ENCODE peak calls at places on chromosomes 3 and 15, in seven cellular contexts. One of them, this sample, is unnamed.

GRCh38 chr15:81387629-81388430 is 13.8 kb upstream of the TMC3 start:
- DNase-seq in lower leg skin: no peak
- DNase-seq in fibroblast of the aortic adventitia: no peak
- DNase-seq in WERI-Rb-1: no peak
- DNase-seq in pancreas: no peak
- DNase-seq in mucosa of descending colon: no peak
- DNase-seq in psoas muscle: no peak
- DNase-seq in this sample: no peak

GRCh38 chr15:81924667-81925183 is 121.1 kb downstream of the MEX3B start:
- DNase-seq in fibroblast of the aortic adventitia: no peak
- DNase-seq in psoas muscle: no peak
- DNase-seq in pancreas: no peak
- DNase-seq in lower leg skin: no peak
- DNase-seq in WERI-Rb-1: no peak
- DNase-seq in mucosa of descending colon: no peak
- DNase-seq in this sample: no peak

GRCh38 chr15:98416222-98416835 is 232.0 kb upstream of the IGF1R start:
- DNase-seq in fibroblast of the aortic adventitia: no peak
- DNase-seq in lower leg skin: no peak
- DNase-seq in pancreas: no peak
- DNase-seq in mucosa of descending colon: no peak
- DNase-seq in WERI-Rb-1: no peak
- DNase-seq in psoas muscle: no peak
- DNase-seq in this sample: no peak

GRCh38 chr3:12924437-12924836 is 83.1 kb upstream of the RPL32 start:
- DNase-seq in fibroblast of the aortic adventitia: no peak
- DNase-seq in lower leg skin: no peak
- DNase-seq in mucosa of descending colon: no peak
- DNase-seq in psoas muscle: no peak
- DNase-seq in WERI-Rb-1: no peak
- DNase-seq in pancreas: no peak
- DNase-seq in this sample: no peak

GRCh38 chr3:11671648-11672100 is 28.0 kb upstream of the VGLL4 start:
- DNase-seq in fibroblast of the aortic adventitia: peak
- DNase-seq in psoas muscle: no peak
- DNase-seq in mucosa of descending colon: no peak
- DNase-seq in WERI-Rb-1: no peak
- DNase-seq in pancreas: no peak
- DNase-seq in lower leg skin: no peak
- DNase-seq in this sample: no peak

GRCh38 chr3:32493437-32494414 is 8.9 kb downstream of the CMTM6 start:
- DNase-seq in fibroblast of the aortic adventitia: peak
- DNase-seq in psoas muscle: no peak
- DNase-seq in pancreas: no peak
- DNase-seq in lower leg skin: no peak
- DNase-seq in mucosa of descending colon: no peak
- DNase-seq in WERI-Rb-1: no peak
- DNase-seq in this sample: no peak

GRCh38 chr3:60553144-60553543 is 698.1 kb downstream of the FHIT start:
- DNase-seq in pancreas: no peak
- DNase-seq in mucosa of descending colon: no peak
- DNase-seq in lower leg skin: no peak
- DNase-seq in psoas muscle: no peak
- DNase-seq in fibroblast of the aortic adventitia: no peak
- DNase-seq in WERI-Rb-1: no peak
- DNase-seq in this sample: no peak

GRCh38 chr15:53882311-53882710 is 95.9 kb upstream of the UNC13C start:
- DNase-seq in WERI-Rb-1: no peak
- DNase-seq in lower leg skin: no peak
- DNase-seq in mucosa of descending colon: no peak
- DNase-seq in fibroblast of the aortic adventitia: no peak
- DNase-seq in pancreas: no peak
- DNase-seq in psoas muscle: no peak
- DNase-seq in this sample: no peak

GRCh38 chr3:145953316-145953715 is 207.7 kb downstream of the PLOD2 start:
- DNase-seq in mucosa of descending colon: no peak
- DNase-seq in fibroblast of the aortic adventitia: no peak
- DNase-seq in lower leg skin: no peak
- DNase-seq in pancreas: no peak
- DNase-seq in WERI-Rb-1: no peak
- DNase-seq in psoas muscle: no peak
- DNase-seq in this sample: no peak

GRCh38 chr3:5431811-5432378 is 244.4 kb downstream of the EDEM1 start:
- DNase-seq in fibroblast of the aortic adventitia: no peak
- DNase-seq in mucosa of descending colon: no peak
- DNase-seq in pancreas: no peak
- DNase-seq in lower leg skin: no peak
- DNase-seq in WERI-Rb-1: no peak
- DNase-seq in psoas muscle: no peak
- DNase-seq in this sample: no peak

GRCh38 chr3:126313580-126314304 is 43.5 kb downstream of the KLF15 start:
- DNase-seq in psoas muscle: no peak
- DNase-seq in mucosa of descending colon: no peak
- DNase-seq in lower leg skin: peak
- DNase-seq in WERI-Rb-1: no peak
- DNase-seq in pancreas: no peak
- DNase-seq in fibroblast of the aortic adventitia: no peak
- DNase-seq in this sample: no peak

GRCh38 chr3:153835540-153835939 is 285.6 kb upstream of the ARHGEF26 start:
- DNase-seq in mucosa of descending colon: no peak
- DNase-seq in fibroblast of the aortic adventitia: no peak
- DNase-seq in pancreas: no peak
- DNase-seq in WERI-Rb-1: peak
- DNase-seq in lower leg skin: no peak
- DNase-seq in psoas muscle: no peak
- DNase-seq in this sample: no peak

GRCh38 chr3:67526246-67526645 is 128.2 kb downstream of the SUCLG2 start:
- DNase-seq in fibroblast of the aortic adventitia: peak
- DNase-seq in psoas muscle: no peak
- DNase-seq in WERI-Rb-1: no peak
- DNase-seq in lower leg skin: no peak
- DNase-seq in mucosa of descending colon: no peak
- DNase-seq in pancreas: no peak
- DNase-seq in this sample: no peak

GRCh38 chr3:135109681-135110080 is 314.6 kb downstream of the EPHB1 start:
- DNase-seq in psoas muscle: no peak
- DNase-seq in fibroblast of the aortic adventitia: no peak
- DNase-seq in pancreas: no peak
- DNase-seq in mucosa of descending colon: no peak
- DNase-seq in lower leg skin: peak
- DNase-seq in WERI-Rb-1: peak
- DNase-seq in this sample: no peak

GRCh38 chr3:185986201-185986600 is 48.4 kb upstream of the TRA2B start:
- DNase-seq in pancreas: no peak
- DNase-seq in WERI-Rb-1: no peak
- DNase-seq in fibroblast of the aortic adventitia: no peak
- DNase-seq in psoas muscle: no peak
- DNase-seq in lower leg skin: peak
- DNase-seq in mucosa of descending colon: no peak
- DNase-seq in this sample: no peak

GRCh38 chr3:14634763-14635400 is 16.7 kb upstream of the CCDC174 start:
- DNase-seq in fibroblast of the aortic adventitia: peak
- DNase-seq in lower leg skin: no peak
- DNase-seq in mucosa of descending colon: no peak
- DNase-seq in WERI-Rb-1: no peak
- DNase-seq in psoas muscle: no peak
- DNase-seq in pancreas: no peak
- DNase-seq in this sample: no peak

GRCh38 chr15:51097553-51098330 is 3.0 kb upstream of the TNFAIP8L3 start:
- DNase-seq in mucosa of descending colon: no peak
- DNase-seq in pancreas: no peak
- DNase-seq in psoas muscle: no peak
- DNase-seq in WERI-Rb-1: no peak
- DNase-seq in lower leg skin: no peak
- DNase-seq in fibroblast of the aortic adventitia: peak
- DNase-seq in this sample: no peak

DNA sequence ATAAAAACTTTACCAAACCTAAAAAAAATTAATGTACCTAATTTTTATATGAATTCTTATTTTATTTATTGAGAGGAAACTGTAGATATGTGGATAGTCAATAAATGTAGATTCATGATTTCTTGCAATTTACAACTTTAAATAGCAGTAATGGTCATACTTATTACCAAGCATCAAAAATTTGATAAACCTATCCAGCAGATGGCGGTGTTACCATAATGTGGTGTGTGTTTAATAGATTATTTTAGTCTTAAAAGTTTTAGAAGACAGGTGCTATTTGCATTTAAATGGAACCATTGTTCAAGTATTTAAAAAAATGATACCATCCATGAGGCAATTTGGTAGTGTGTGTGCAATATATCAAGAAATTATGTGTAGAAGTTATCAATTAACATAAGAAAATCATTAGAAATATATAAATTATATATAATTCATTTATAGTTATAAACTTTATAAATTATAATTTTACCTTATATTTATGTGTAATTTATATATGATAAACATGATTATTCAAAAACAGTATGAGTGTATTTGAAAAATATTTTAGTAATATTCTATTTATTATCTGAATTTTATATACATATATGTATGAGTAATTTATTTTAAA is 176.0 kb upstream of the BCHE start:
- DNase-seq in WERI-Rb-1: peak
- DNase-seq in pancreas: no peak
- DNase-seq in lower leg skin: no peak
- DNase-seq in psoas muscle: no peak
- DNase-seq in fibroblast of the aortic adventitia: peak
- DNase-seq in mucosa of descending colon: no peak
- DNase-seq in this sample: no peak
- TF ChIP-seq CTCF in WERI-Rb-1: no peak
- TF ChIP-seq CTCF in pancreas: no peak
- TF ChIP-seq CTCF in lower leg skin: no peak
- TF ChIP-seq CTCF in psoas muscle: peak
- TF ChIP-seq CTCF in fibroblast of the aortic adventitia: peak
- TF ChIP-seq CTCF in mucosa of descending colon: no peak
- TF ChIP-seq CTCF in this sample: peak

DNA sequence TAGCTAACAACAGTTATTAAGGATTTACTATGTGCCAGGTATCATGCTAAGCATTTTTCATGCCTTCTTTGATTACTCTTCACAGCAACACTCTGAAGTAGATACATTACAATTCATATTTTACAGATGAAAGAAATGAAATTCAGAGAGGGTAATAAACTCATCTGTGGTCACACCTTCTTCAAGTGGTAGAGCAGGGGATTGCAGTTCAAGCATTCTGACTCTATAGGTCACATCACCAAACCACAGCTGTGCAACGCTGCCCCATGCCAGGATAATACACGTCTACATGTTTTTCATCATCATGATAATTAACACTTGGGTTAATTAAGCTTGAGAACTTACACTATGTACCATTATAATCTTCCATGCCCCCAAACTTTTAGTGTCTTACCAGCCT is 98.5 kb downstream of the LRRC3B start:
- DNase-seq in psoas muscle: no peak
- DNase-seq in lower leg skin: no peak
- DNase-seq in mucosa of descending colon: no peak
- DNase-seq in pancreas: no peak
- DNase-seq in fibroblast of the aortic adventitia: no peak
- DNase-seq in WERI-Rb-1: no peak
- DNase-seq in this sample: no peak
- TF ChIP-seq CTCF in psoas muscle: no peak
- TF ChIP-seq CTCF in lower leg skin: no peak
- TF ChIP-seq CTCF in mucosa of descending colon: no peak
- TF ChIP-seq CTCF in pancreas: no peak
- TF ChIP-seq CTCF in fibroblast of the aortic adventitia: no peak
- TF ChIP-seq CTCF in WERI-Rb-1: no peak
- TF ChIP-seq CTCF in this sample: no peak

DNA sequence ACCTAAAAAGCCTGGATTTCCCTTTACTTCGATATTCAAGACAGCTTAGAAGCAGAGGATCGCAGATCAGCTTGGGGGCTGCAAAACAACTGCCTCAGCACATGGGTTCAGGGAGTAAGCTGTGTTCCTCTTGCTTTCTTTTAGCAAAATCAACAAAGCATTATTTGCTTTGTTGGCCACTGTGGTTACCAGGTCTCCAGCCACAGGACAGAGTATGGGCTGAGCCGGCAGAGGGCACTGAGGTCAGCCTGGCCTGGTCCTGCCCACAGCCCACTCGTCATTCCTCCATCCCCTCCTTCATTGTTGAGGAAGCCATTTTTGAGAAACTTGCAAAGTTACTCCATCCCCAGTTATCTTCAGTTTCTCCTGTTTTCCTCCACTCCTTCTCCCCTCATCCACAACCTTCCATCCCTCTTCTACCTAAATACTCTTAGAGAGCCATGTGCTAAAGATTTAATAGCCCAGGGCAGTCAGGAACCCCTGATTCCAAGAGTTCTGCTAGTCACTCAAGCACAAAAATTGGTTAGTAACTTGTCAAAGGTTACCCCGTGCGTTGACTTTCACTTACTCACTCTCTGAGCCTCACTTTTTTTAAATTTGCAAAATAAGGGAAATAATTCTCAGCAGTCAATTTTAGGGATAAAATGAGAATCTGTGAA is 60.0 kb upstream of the HES1 start:
- DNase-seq in pancreas: peak
- DNase-seq in psoas muscle: no peak
- DNase-seq in WERI-Rb-1: no peak
- DNase-seq in mucosa of descending colon: no peak
- DNase-seq in fibroblast of the aortic adventitia: no peak
- DNase-seq in lower leg skin: peak
- DNase-seq in this sample: no peak
- TF ChIP-seq CTCF in pancreas: no peak
- TF ChIP-seq CTCF in psoas muscle: no peak
- TF ChIP-seq CTCF in WERI-Rb-1: no peak
- TF ChIP-seq CTCF in mucosa of descending colon: no peak
- TF ChIP-seq CTCF in fibroblast of the aortic adventitia: no peak
- TF ChIP-seq CTCF in lower leg skin: no peak
- TF ChIP-seq CTCF in this sample: no peak

GRCh38 chr3:112699436-112699978 is 58.6 kb upstream of the CCDC80 start:
- DNase-seq in lower leg skin: no peak
- DNase-seq in psoas muscle: no peak
- DNase-seq in mucosa of descending colon: no peak
- DNase-seq in WERI-Rb-1: no peak
- DNase-seq in pancreas: no peak
- DNase-seq in fibroblast of the aortic adventitia: peak
- DNase-seq in this sample: no peak
- TF ChIP-seq CTCF in lower leg skin: no peak
- TF ChIP-seq CTCF in psoas muscle: no peak
- TF ChIP-seq CTCF in mucosa of descending colon: no peak
- TF ChIP-seq CTCF in WERI-Rb-1: no peak
- TF ChIP-seq CTCF in pancreas: no peak
- TF ChIP-seq CTCF in fibroblast of the aortic adventitia: no peak
- TF ChIP-seq CTCF in this sample: no peak

DNA sequence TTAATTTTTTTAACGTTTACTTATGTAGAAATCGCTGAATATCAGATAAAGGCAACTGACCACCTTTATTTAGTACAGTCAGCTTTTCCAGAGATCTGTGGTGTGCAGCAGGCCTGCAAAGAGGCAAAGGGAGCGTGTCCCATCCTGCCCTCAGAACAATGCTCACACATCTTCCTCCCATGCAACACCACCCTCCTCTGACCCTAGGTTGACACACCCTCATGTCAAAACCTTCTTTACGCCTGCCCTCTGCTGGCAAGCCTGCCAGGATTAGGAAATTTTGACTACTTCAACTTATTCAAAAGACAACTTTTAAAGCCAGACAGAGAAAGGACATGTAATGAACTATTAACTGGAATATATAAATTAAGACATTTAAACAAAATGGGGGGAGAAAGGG is 513.7 kb downstream of the FOXP1 start:
- DNase-seq in WERI-Rb-1: peak
- DNase-seq in mucosa of descending colon: peak
- DNase-seq in lower leg skin: peak
- DNase-seq in psoas muscle: peak
- DNase-seq in fibroblast of the aortic adventitia: peak
- DNase-seq in pancreas: no peak
- DNase-seq in this sample: peak
- TF ChIP-seq CTCF in WERI-Rb-1: peak
- TF ChIP-seq CTCF in mucosa of descending colon: peak
- TF ChIP-seq CTCF in lower leg skin: peak
- TF ChIP-seq CTCF in psoas muscle: peak
- TF ChIP-seq CTCF in fibroblast of the aortic adventitia: peak
- TF ChIP-seq CTCF in pancreas: peak
- TF ChIP-seq CTCF in this sample: peak

This sample was measured in glutamatergic neuron.